ENCODE peak calls at places on chromosomes 1 and 21, in ten cellular contexts. E is Panc1; J is A673; N is NT2/D1; L is tibial nerve; Z is aorta; F is CD8-positive, alpha-beta T cell; U is uterus; Q is left ventricle myocardium inferior; S is HCT116. V is an unnamed sample.

GRCh38 chr1:5503556-5504363 is 488.5 kb downstream of the NPHP4 start:
- DNase-seq in E (no peak), J (no peak), N (no peak), L (no peak), Z (peak; percentile 66), F (no peak), U (no peak), Q (no peak), S (no peak), V (no peak)

GRCh38 chr1:230158422-230159291 is 91.6 kb downstream of the GALNT2 start:
- DNase-seq in E (no peak), J (peak; percentile 34), N (no peak), L (no peak), Z (no peak), F (no peak), U (no peak), Q (no peak), S (no peak), V (no peak)

GRCh38 chr1:167276969-167277368 is 56.3 kb downstream of the POU2F1 start:
- DNase-seq in E (no peak), J (no peak), N (no peak), L (no peak), Z (no peak), F (no peak), U (no peak), Q (no peak), S (no peak), V (no peak)

GRCh38 chr1:27513958-27514357 is 24.0 kb upstream of the WASF2 start:
- DNase-seq in E (no peak), J (no peak), N (no peak), L (no peak), Z (no peak), F (no peak), U (no peak), Q (peak; percentile 55), S (no peak), V (no peak)

GRCh38 chr1:97895278-97895677 is 25.6 kb downstream of the DPYD start:
- DNase-seq in E (no peak), J (no peak), N (no peak), L (no peak), Z (no peak), F (no peak), U (no peak), Q (no peak), S (no peak), V (no peak)

GRCh38 chr1:25217598-25218232 is 14.6 kb downstream of the SYF2 start:
- DNase-seq in E (no peak), J (no peak), N (no peak), L (no peak), Z (no peak), F (no peak), U (no peak), Q (no peak), S (no peak), V (no peak)

GRCh38 chr1:230768903-230769570 is 21.8 kb downstream of the CAPN9 start:
- DNase-seq in E (no peak), J (no peak), N (no peak), L (no peak), Z (no peak), F (no peak), U (no peak), Q (no peak), S (no peak), V (no peak)

GRCh38 chr1:92277105-92277504 is 21.7 kb downstream of the GLMN start:
- DNase-seq in E (no peak), J (no peak), N (no peak), L (no peak), Z (no peak), F (no peak), U (no peak), Q (no peak), S (no peak), V (no peak)

GRCh38 chr1:158146165-158146564 is 34.5 kb upstream of the CD1D start:
- DNase-seq in E (no peak), J (no peak), N (no peak), L (no peak), Z (no peak), F (no peak), U (no peak), Q (no peak), S (no peak), V (no peak)

GRCh38 chr1:22105611-22106207 is 37.2 kb downstream of the WNT4 start:
- DNase-seq in E (peak; percentile 36), J (peak; percentile 62), N (peak; percentile 36), L (no peak), Z (no peak), F (peak; percentile 49), U (peak; percentile 49), Q (no peak), S (peak; percentile 29), V (no peak)

GRCh38 chr1:55868026-55868425 is 652.9 kb upstream of the USP24 start:
- DNase-seq in E (no peak), J (peak; percentile 1), N (no peak), L (no peak), Z (no peak), F (no peak), U (no peak), Q (no peak), S (no peak), V (no peak)

GRCh38 chr1:212607206-212607923 is 1.2 kb upstream of the ATF3 start:
- DNase-seq in E (no peak), J (no peak), N (no peak), L (no peak), Z (peak; percentile 87), F (peak; percentile 54), U (peak; percentile 52), Q (peak; percentile 25), S (no peak), V (no peak)

GRCh38 chr1:184329255-184329953 is 57.4 kb upstream of the C1orf21 start:
- DNase-seq in E (no peak), J (no peak), N (no peak), L (no peak), Z (no peak), F (no peak), U (no peak), Q (no peak), S (no peak), V (no peak)

GRCh38 chr21:15967661-15968060 is 237.9 kb downstream of the USP25 start:
- DNase-seq in E (no peak), J (no peak), N (peak; percentile 49), L (no peak), Z (no peak), F (no peak), U (no peak), Q (no peak), S (no peak), V (no peak)

GRCh38 chr1:86912501-86912900 is 1.4 kb downstream of the SELENOF start:
- DNase-seq in E (no peak), J (no peak), N (no peak), L (no peak), Z (no peak), F (no peak), U (no peak), Q (no peak), S (no peak), V (no peak)

GRCh38 chr1:66300986-66301451 is 232.9 kb upstream of the SGIP1 start:
- DNase-seq in E (no peak), J (no peak), N (no peak), L (no peak), Z (no peak), F (no peak), U (no peak), Q (no peak), S (no peak), V (no peak)

DNA sequence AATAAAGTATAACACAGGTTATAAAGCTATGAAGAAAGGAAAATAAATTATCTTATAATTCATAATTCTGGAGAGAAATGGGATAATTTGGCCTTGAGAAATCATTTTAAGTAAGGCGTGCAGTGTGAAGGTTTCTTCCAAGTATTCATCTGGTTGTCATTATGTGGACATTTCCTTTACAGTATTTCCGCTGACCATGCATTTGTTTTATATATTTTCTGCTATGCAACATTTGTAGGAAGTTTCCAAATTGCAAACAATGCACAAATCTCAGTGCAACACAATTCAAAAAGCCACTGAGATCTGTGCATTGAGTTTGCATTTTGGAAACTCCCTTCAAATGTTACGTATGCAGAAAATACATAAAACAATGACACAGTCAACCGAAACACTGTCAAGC is 17.8 kb downstream of the ZNF670 start:
- DNase-seq in E (no peak), J (no peak), N (no peak), L (no peak), Z (no peak), F (no peak), U (no peak), Q (no peak), S (no peak), V (no peak)
- H3K9me3 ChIP-seq in E (peaks cover 71% of the 10 kb centered on the region), J (peaks cover 15% of the 10 kb centered on the region), N (peaks cover 51% of the 10 kb centered on the region), L (peaks cover 27% of the 10 kb centered on the region), Z (peaks cover 4% of the 10 kb centered on the region), F (peaks cover 14% of the 10 kb centered on the region), U (no peaks in the 10 kb centered on the region), Q (peaks cover 69% of the 10 kb centered on the region), S (peaks cover 17% of the 10 kb centered on the region), V (peaks cover 2% of the 10 kb centered on the region)

DNA sequence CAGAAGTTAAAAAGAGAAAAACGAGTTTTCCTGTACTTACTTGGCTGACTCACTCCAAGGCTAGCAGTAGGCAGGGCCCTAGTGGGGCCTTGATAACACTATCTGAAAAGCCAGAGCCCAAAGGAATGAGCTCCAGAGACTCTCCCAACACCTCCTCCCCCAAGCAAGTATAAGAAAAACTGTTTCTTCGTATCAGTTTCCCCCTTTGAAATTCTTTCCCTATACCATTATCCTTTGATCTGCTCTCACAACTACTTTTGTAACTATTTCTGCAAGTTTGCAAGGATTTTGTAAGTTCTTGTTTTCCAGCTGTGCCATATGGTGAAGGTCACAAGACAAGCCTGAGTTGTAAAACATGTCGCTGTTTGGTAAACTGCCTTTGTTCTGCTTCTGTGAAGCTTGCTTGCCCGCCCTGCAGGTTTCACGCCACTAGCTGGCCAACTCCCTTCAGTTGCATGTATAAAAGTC is 36.5 kb upstream of the KCNJ15 start:
- DNase-seq in E (no peak), J (no peak), N (no peak), L (no peak), Z (no peak), F (no peak), U (no peak), Q (no peak), S (no peak), V (no peak)
- H3K9me3 ChIP-seq in E (peaks cover 4% of the 10 kb centered on the region), J (peaks cover 20% of the 10 kb centered on the region), N (peaks cover 51% of the 10 kb centered on the region), L (peaks cover 31% of the 10 kb centered on the region), Z (peaks cover 7% of the 10 kb centered on the region), F (peaks cover 5% of the 10 kb centered on the region), U (peaks cover 11% of the 10 kb centered on the region), Q (peaks cover 32% of the 10 kb centered on the region), S (no peaks in the 10 kb centered on the region), V (peaks cover 3% of the 10 kb centered on the region)

DNA sequence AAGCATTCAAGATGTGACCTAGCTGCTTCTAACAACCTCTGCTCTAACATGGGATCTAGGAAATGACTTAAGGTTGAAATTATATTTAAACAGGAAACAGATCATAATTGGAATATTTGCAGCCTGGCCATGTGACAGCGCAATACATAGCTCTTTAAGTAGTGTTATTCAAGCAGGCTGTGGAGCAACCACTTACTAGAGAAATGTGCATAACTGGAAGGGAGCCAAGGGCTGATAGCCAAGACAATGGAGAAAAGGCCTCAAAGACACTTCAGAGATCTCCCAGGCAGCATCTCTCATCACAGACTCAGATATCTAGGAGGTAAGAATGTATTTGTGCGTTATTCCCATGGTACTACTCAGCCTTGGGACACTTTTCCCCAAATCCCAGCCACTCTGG is 823.0 kb upstream of the PRMT6 start:
- DNase-seq in E (no peak), J (peak; percentile 67), N (no peak), L (no peak), Z (no peak), F (no peak), U (no peak), Q (no peak), S (no peak), V (no peak)
- H3K9me3 ChIP-seq in E (no peaks in the 10 kb centered on the region), J (peaks cover 3% of the 10 kb centered on the region), N (no peaks in the 10 kb centered on the region), L (no peaks in the 10 kb centered on the region), Z (no peaks in the 10 kb centered on the region), F (no peaks in the 10 kb centered on the region), U (no peaks in the 10 kb centered on the region), Q (no peaks in the 10 kb centered on the region), S (no peaks in the 10 kb centered on the region), V (no peaks in the 10 kb centered on the region)

GRCh38 chr1:73978964-73979363 is 219.0 kb downstream of the LRRIQ3 start:
- DNase-seq in E (no peak), J (no peak), N (no peak), L (no peak), Z (no peak), F (no peak), U (no peak), Q (no peak), S (no peak), V (no peak)
- H3K9me3 ChIP-seq in E (no peaks in the 10 kb centered on the region), J (no peaks in the 10 kb centered on the region), N (peaks cover 21% of the 10 kb centered on the region), L (no peaks in the 10 kb centered on the region), Z (no peaks in the 10 kb centered on the region), F (no peaks in the 10 kb centered on the region), U (no peaks in the 10 kb centered on the region), Q (no peaks in the 10 kb centered on the region), S (no peaks in the 10 kb centered on the region), V (no peaks in the 10 kb centered on the region)